ENCODE peak calls at places on chromosome 21, in five cellular contexts. C is iPS DF 6.9, L is heart left ventricle, U is colonic mucosa, W is endodermal cell. X is an unnamed sample.

GRCh38 chr21:46057710-46058241 is 40.1 kb upstream of the COL6A2 start:
- DNase-seq in W (peak), L (no peak), U (no peak), C (no peak), X (peak)

GRCh38 chr21:29640233-29640554 is 299.6 kb downstream of the GRIK1 start:
- DNase-seq in L (no peak), U (no peak), W (no peak), C (no peak), X (no peak)

GRCh38 chr21:46001821-46002681 is 20.5 kb downstream of the COL6A1 start:
- DNase-seq in W (peak), U (peak), L (peak), C (no peak), X (no peak)

GRCh38 chr21:28069446-28069845 is 923.2 kb downstream of the LTN1 start:
- DNase-seq in U (no peak), C (no peak), W (no peak), L (no peak), X (no peak)

GRCh38 chr21:41885341-41886024 is 6.3 kb upstream of the PRDM15 start:
- DNase-seq in U (no peak), C (no peak), L (no peak), W (no peak), X (no peak)

GRCh38 chr21:46142581-46143473 is 12.6 kb downstream of the FTCD start:
- DNase-seq in U (no peak), W (no peak), C (no peak), L (no peak), X (no peak)

GRCh38 chr21:42508371-42508770 is 5.3 kb upstream of the SLC37A1 start:
- DNase-seq in U (no peak), L (no peak), W (no peak), C (no peak), X (no peak)

GRCh38 chr21:32653326-32653901 is 41.2 kb upstream of the CFAP298 start:
- DNase-seq in W (peak), C (no peak), U (no peak), L (no peak), X (peak)

GRCh38 chr21:46253610-46254124 is 25.1 kb upstream of the LSS start:
- DNase-seq in W (no peak), U (no peak), C (no peak), L (no peak), X (no peak)

GRCh38 chr21:38930838-38931237 is 125.1 kb downstream of the ETS2 start:
- DNase-seq in C (no peak), L (no peak), U (no peak), W (no peak), X (no peak)

GRCh38 chr21:45943630-45944540 is 37.7 kb upstream of the COL6A1 start:
- DNase-seq in W (no peak), U (no peak), L (no peak), C (no peak), X (no peak)

GRCh38 chr21:33908760-33909159 is 6.8 kb downstream of the ATP5PO start:
- DNase-seq in W (no peak), C (no peak), U (no peak), L (no peak), X (no peak)

GRCh38 chr21:34031835-34032370 is 41.5 kb upstream of the MRPS6 start:
- DNase-seq in C (no peak), W (no peak), L (no peak), U (peak), X (no peak)

GRCh38 chr21:42062543-42063022 is 8.5 kb upstream of the UMODL1 start:
- DNase-seq in C (no peak), W (no peak), L (peak), U (peak), X (peak)

GRCh38 chr21:27221084-27221483 is 254.2 kb upstream of the ADAMTS5 start:
- DNase-seq in C (no peak), W (no peak), L (no peak), U (no peak), X (no peak)

GRCh38 chr21:39670741-39671140 is 58.0 kb downstream of the B3GALT5 start:
- DNase-seq in C (no peak), L (no peak), U (no peak), W (peak), X (no peak)

GRCh38 chr21:35508389-35508888 is 459.3 kb upstream of the RUNX1 start:
- DNase-seq in C (no peak), U (peak), L (peak), W (peak), X (no peak)

GRCh38 chr21:28177008-28177603 is 815.6 kb downstream of the LTN1 start:
- DNase-seq in U (no peak), C (no peak), L (no peak), W (no peak), X (no peak)

GRCh38 chr21:15009964-15010363 is 54.8 kb downstream of the NRIP1 start:
- DNase-seq in C (no peak), L (no peak), U (no peak), W (no peak), X (no peak)

GRCh38 chr21:38455403-38455802 is 42.9 kb downstream of the ERG start:
- DNase-seq in L (no peak), U (no peak), C (no peak), W (no peak), X (no peak)

GRCh38 chr21:34075099-34075425 is 1.7 kb downstream of the MRPS6 start:
- DNase-seq in C (no peak), W (no peak), L (no peak), U (no peak), X (no peak)

GRCh38 chr21:43361493-43362296 is 65.2 kb downstream of the SIK1 start:
- DNase-seq in W (no peak), L (peak), C (no peak), U (no peak), X (peak)

GRCh38 chr21:38542263-38542662 is 44.0 kb upstream of the ERG start:
- DNase-seq in U (no peak), C (no peak), L (no peak), W (no peak), X (no peak)

GRCh38 chr21:32413697-32414578 is 1.4 kb downstream of the EVA1C start:
- DNase-seq in C (no peak), W (no peak), L (no peak), U (peak), X (no peak)

GRCh38 chr21:32020551-32020950 is 147.7 kb downstream of the HUNK start:
- DNase-seq in L (no peak), W (no peak), C (no peak), U (no peak), X (peak)

GRCh38 chr21:34351786-34352241 is 12.0 kb upstream of the KCNE2 start:
- DNase-seq in W (peak), C (peak), L (peak), U (peak), X (peak)

GRCh38 chr21:33496345-33496744 is 4.8 kb upstream of the DNAJC28 start:
- DNase-seq in U (no peak), L (no peak), W (peak), C (no peak), X (no peak)

GRCh38 chr21:42997053-42997452 is 22.7 kb downstream of the PKNOX1 start:
- DNase-seq in W (no peak), U (peak), L (peak), C (no peak), X (no peak)

GRCh38 chr21:34933609-34934345 is 115.3 kb downstream of the RUNX1 start:
- DNase-seq in W (no peak), U (no peak), L (no peak), C (no peak), X (no peak)

GRCh38 chr21:32572574-32573420 is 12.5 kb downstream of the TCP10L start:
- DNase-seq in W (peak), C (no peak), L (no peak), U (peak), X (no peak)

GRCh38 chr21:36701912-36702621 is 3.2 kb downstream of the SIM2 start:
- DNase-seq in W (peak), C (no peak), U (no peak), L (no peak), X (no peak)

GRCh38 chr21:36700961-36701911 is 2.3 kb downstream of the SIM2 start:
- DNase-seq in U (no peak), L (no peak), W (peak), C (no peak), X (no peak)

GRCh38 chr21:36699546-36700294 is 805 bp downstream of the SIM2 start:
- DNase-seq in W (peak), U (no peak), L (no peak), C (no peak), X (no peak)

GRCh38 chr21:36699026-36699545 is at the start of gene SIM2:
- DNase-seq in L (no peak), C (no peak), U (no peak), W (peak), X (peak)

DNA sequence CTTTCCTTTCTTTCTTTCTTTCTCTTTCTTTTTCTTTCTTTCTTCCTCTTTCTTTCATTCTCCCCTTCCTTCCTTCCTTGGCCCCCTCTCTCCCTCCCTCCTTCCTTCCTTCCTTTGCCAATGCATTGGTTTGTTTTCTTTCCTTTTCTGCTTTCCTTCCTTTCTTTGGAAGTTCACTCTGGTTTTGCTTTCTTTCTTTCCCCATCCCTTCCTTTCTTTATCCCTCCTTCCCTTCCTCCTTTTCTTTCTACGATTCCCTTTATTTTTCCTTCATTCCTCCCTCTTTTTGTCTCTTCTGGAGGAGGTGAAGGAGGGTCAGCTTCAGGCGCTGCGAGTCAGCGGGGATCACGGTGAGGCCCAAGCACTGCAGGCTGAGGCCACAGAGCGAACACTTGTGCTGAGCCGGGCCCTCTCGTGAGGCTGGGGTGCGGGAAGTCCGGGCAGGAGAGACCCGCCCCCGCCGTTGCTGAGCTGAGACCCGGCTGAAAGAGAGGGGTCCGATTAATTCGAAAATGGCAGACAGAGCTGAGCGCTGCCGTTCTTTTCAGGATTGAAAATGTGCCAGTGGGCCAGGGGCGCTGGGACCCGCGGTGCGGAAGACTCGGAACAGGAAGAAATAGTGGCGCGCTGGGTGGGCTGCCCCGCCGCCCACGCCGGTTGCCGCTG is 1.5 kb downstream of the SIM2 start:
- DNase-seq in C (no peak), W (peak), L (no peak), U (no peak), X (no peak)
- H3K4me3 ChIP-seq in C (no peak), W (peak), L (peak), U (peak), X (no peak)

GRCh38 chr21:16579538-16579937 is 849.8 kb downstream of the USP25 start:
- DNase-seq in W (no peak), C (no peak), L (no peak), U (no peak), X (no peak)
- H3K4me3 ChIP-seq in W (no peak), C (no peak), L (peak), U (no peak), X (no peak)

DNA sequence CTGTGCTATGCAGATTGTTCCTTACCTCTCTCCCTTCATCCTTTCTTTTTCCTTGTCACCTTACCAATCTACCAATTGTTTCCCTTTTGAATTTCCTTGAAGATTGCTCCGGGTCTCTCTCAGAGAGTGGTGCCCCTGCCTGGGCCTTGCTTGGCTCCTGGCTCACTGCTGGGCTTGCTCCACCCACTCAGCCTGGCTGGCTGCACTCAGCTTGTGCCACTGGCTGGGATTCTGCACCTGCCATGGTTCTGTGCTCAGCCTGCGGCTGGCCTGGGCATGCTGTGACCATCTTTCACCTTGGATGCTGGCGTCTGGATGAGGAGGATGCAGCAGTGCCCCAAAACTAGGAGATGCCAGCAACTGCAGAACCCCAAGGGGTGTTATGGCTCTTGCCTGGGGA is 463.9 kb upstream of the CXADR start:
- DNase-seq in W (no peak), L (no peak), U (no peak), C (no peak), X (no peak)
- H3K4me3 ChIP-seq in W (no peak), L (no peak), U (no peak), C (no peak), X (no peak)

DNA sequence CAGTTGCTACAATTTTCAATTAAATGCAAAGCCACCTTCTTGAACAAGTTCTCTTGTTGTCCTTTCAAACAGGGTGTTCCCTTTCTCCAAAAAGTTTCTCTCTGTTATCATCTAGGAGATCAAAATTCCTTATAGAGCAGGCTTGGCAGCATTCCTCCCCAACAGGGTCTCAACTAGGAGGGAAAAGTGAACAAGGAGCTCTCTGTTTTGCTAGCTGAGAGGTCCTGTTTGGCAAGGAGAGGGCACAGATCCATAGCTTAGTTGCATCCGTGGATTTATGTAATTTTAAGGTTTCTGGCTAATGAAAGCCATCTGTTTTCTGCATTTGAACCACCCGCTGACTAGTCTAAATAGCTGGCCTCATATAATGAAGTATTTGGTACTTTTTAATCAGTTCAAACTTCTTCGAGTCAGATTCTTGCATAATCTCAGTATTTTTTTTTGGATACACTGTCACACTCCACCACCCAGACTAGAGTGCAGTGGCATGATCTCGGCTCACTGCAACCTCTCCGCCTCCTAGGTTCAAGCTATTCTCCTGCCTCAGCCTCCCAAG is 54.0 kb downstream of the APP start:
- DNase-seq in W (peak), L (no peak), C (no peak), U (no peak), X (no peak)
- H3K4me3 ChIP-seq in W (no peak), L (peak), C (no peak), U (no peak), X (no peak)

GRCh38 chr21:31011412-31011811 is 26.9 kb downstream of the KRTAP19-8 start:
- DNase-seq in C (no peak), L (no peak), U (no peak), W (no peak), X (no peak)
- H3K4me3 ChIP-seq in C (no peak), L (no peak), U (no peak), W (no peak), X (no peak)

GRCh38 chr21:36534656-36535055 is 54.7 kb upstream of the CLDN14 start:
- DNase-seq in C (no peak), W (no peak), L (no peak), U (no peak), X (no peak)
- H3K4me3 ChIP-seq in C (no peak), W (no peak), L (no peak), U (no peak), X (no peak)

GRCh38 chr21:44930543-44930981 is 9.3 kb upstream of the SLX9 start:
- DNase-seq in U (peak), C (no peak), W (peak), L (no peak), X (no peak)

GRCh38 chr21:44932366-44933181 is 7.3 kb upstream of the SLX9 start:
- DNase-seq in U (no peak), L (peak), W (peak), C (no peak), X (peak)

GRCh38 chr21:44933199-44933937 is 6.5 kb upstream of the SLX9 start:
- DNase-seq in C (no peak), U (no peak), L (no peak), W (no peak), X (no peak)

GRCh38 chr21:44931137-44931500 is 8.7 kb upstream of the SLX9 start:
- DNase-seq in L (no peak), U (no peak), C (no peak), W (no peak), X (no peak)

DNA sequence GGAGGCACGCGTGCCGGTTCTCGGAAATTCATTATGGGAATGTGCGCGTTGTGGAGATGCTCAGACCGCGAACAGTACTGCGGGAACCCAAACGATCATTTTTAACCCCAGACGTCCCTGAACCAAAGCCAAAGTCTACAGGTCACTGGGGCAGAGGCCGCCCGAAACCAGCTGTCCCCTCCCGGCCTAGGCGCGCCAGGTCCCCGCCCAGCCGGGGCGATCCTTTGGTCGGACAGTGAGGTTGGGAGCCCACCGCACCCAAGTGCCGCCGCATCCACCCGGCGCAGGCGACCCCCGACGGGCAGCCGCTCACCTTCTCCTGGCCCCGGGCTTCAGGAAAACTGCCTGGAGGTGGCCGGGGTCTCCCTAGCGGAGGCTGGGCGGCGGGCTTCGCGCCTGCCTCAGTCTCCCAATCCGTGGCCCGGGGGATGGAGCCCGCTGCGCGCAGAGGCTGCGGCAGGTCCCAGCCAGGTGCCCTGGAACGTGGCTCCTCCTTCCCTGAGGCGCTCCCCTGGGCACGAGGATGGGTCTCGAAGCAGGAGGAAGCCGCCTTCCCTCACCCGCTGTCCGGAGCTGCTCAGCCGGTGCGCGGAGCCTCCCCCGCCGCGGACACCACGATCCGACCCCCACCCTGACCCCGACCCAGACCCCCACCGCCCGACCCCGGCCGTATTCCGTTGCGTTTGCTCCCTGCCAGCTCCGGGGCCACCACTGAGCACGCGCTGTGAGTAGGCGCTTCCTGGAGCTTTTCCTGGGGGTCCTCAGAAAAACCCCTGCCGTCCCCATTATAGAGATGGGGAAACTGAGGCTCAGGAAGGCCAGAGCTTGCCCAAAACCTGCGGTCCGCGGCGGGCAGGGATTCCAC is 8.1 kb upstream of the SLX9 start:
- DNase-seq in W (peak), L (no peak), U (no peak), C (no peak), X (no peak)
- H3K4me3 ChIP-seq in W (peak), L (peak), U (peak), C (peak), X (peak)